ENCODE peak calls at places on chromosomes 7 and 10, in five cellular contexts. U is aorta, Z is PC-3, S is astrocyte, F is A549. L is an unnamed sample.
A peak's percentile ranks its signal among the peaks of the same experiment; 100 is the strongest.

GRCh38 chr10:77530011-77530410 is 107.6 kb downstream of the KCNMA1 start:
- DNase-seq in U (no peak), Z (peak; percentile 50), S (no peak), F (no peak), L (no peak)

GRCh38 chr10:102004376-102004775 is 51.6 kb downstream of the ARMH3 start:
- DNase-seq in U (no peak), Z (no peak), S (peak; percentile 56), F (no peak), L (no peak)

GRCh38 chr7:33627741-33628140 is 277.6 kb upstream of the BMPER start:
- DNase-seq in U (no peak), Z (no peak), S (no peak), F (no peak), L (no peak)

GRCh38 chr10:80486785-80487421 is 32.8 kb downstream of the TSPAN14 start:
- DNase-seq in U (no peak), Z (no peak), S (no peak), F (no peak), L (no peak)

GRCh38 chr10:90642650-90643049 is 215.2 kb downstream of the HTR7 start:
- DNase-seq in U (no peak), Z (no peak), S (peak; percentile 50), F (no peak), L (no peak)

GRCh38 chr7:155523168-155523675 is 23.1 kb downstream of the CNPY1 start:
- DNase-seq in U (no peak), Z (no peak), S (no peak), F (no peak), L (no peak)

GRCh38 chr7:99926351-99926750 is 3.1 kb downstream of the GJC3 start:
- DNase-seq in U (no peak), Z (no peak), S (no peak), F (no peak), L (no peak)

GRCh38 chr7:70634071-70634470 is 497.9 kb upstream of the GALNT17 start:
- DNase-seq in U (no peak), Z (no peak), S (no peak), F (no peak), L (no peak)

GRCh38 chr10:8013011-8013410 is 41.5 kb upstream of the GATA3 start:
- DNase-seq in U (no peak), Z (no peak), S (no peak), F (no peak), L (no peak)

GRCh38 chr10:84226616-84227015 is 1.3 kb upstream of the LRIT2 start:
- DNase-seq in U (no peak), Z (no peak), S (no peak), F (no peak), L (no peak)

GRCh38 chr7:159119851-159120539 is 24.7 kb downstream of the VIPR2 start:
- DNase-seq in U (no peak), Z (no peak), S (no peak), F (no peak), L (peak; percentile 47)

GRCh38 chr10:19918800-19919199 is 102.6 kb downstream of the PLXDC2 start:
- DNase-seq in U (no peak), Z (peak; percentile 14), S (peak; percentile 71), F (no peak), L (no peak)

GRCh38 chr10:48496831-48497792 is 107.8 kb downstream of the ARHGAP22 start:
- DNase-seq in U (no peak), Z (peak; percentile 83), S (peak; percentile 69), F (no peak), L (no peak)

GRCh38 chr10:75845538-75845937 is 414.1 kb downstream of the LRMDA start:
- DNase-seq in U (no peak), Z (no peak), S (no peak), F (no peak), L (no peak)

GRCh38 chr7:111103678-111104274 is 12.8 kb downstream of the LRRN3 start:
- DNase-seq in U (no peak), Z (no peak), S (no peak), F (no peak), L (no peak)

GRCh38 chr7:133703547-133703946 is 423.6 kb upstream of the LRGUK start:
- DNase-seq in U (no peak), Z (no peak), S (peak; percentile 95), F (no peak), L (no peak)

GRCh38 chr7:133582766-133583523 is 330.1 kb downstream of the EXOC4 start:
- DNase-seq in U (no peak), Z (no peak), S (peak; percentile 84), F (no peak), L (no peak)

GRCh38 chr7:116538138-116538537 is 13.3 kb downstream of the CAV1 start:
- DNase-seq in U (no peak), Z (no peak), S (no peak), F (no peak), L (no peak)

GRCh38 chr10:17989908-17990767 is 38.4 kb downstream of the SLC39A12 start:
- DNase-seq in U (no peak), Z (peak; percentile 79), S (peak; percentile 82), F (peak; percentile 43), L (no peak)

GRCh38 chr10:43594944-43595589 is 11.2 kb upstream of the ZNF485 start:
- DNase-seq in U (no peak), Z (peak; percentile 19), S (no peak), F (no peak), L (no peak)

GRCh38 chr10:52623761-52624160 is 148.8 kb downstream of the MBL2 start:
- DNase-seq in U (no peak), Z (no peak), S (peak; percentile 22), F (no peak), L (no peak)

GRCh38 chr10:43252166-43252784 is 14.6 kb downstream of the RASGEF1A start:
- DNase-seq in U (peak; percentile 23), Z (no peak), S (no peak), F (no peak), L (peak; percentile 67)

GRCh38 chr7:92623544-92623943 is 33.4 kb upstream of the FAM133B start:
- DNase-seq in U (no peak), Z (no peak), S (no peak), F (no peak), L (no peak)

GRCh38 chr7:123190109-123190831 is 9.5 kb downstream of the SLC13A1 start:
- DNase-seq in U (no peak), Z (peak; percentile 2), S (no peak), F (no peak), L (no peak)

GRCh38 chr10:80454526-80455460 is 683 bp downstream of the TSPAN14 start:
- DNase-seq in U (peak; percentile 68), Z (no peak), S (no peak), F (no peak), L (peak; percentile 92)

GRCh38 chr7:77368974-77369373 is 47.2 kb downstream of the GSAP start:
- DNase-seq in U (no peak), Z (peak; percentile 41), S (no peak), F (no peak), L (no peak)

GRCh38 chr7:94949532-94949931 is 42.1 kb downstream of the PPP1R9A start:
- DNase-seq in U (no peak), Z (peak; percentile 91), S (no peak), F (no peak), L (no peak)

GRCh38 chr7:55063633-55064032 is 44.8 kb downstream of the EGFR start:
- DNase-seq in U (no peak), Z (peak; percentile 51), S (peak; percentile 73), F (no peak), L (no peak)

GRCh38 chr10:29843143-29843542 is 208.4 kb upstream of the SVIL start:
- DNase-seq in U (no peak), Z (no peak), S (no peak), F (no peak), L (no peak)

GRCh38 chr7:158409816-158410330 is 177.8 kb downstream of the PTPRN2 start:
- DNase-seq in U (no peak), Z (no peak), S (no peak), F (no peak), L (peak; percentile 50)

GRCh38 chr10:127415901-127416630 is 133.0 kb upstream of the NPS start:
- DNase-seq in U (no peak), Z (no peak), S (no peak), F (no peak), L (peak; percentile 53)

GRCh38 chr7:15607541-15608210 is 45.9 kb upstream of the AGMO start:
- DNase-seq in U (no peak), Z (no peak), S (no peak), F (no peak), L (no peak)

GRCh38 chr10:100896876-100897461 is 15.8 kb upstream of the SLF2 start:
- DNase-seq in U (no peak), Z (no peak), S (no peak), F (no peak), L (no peak)

DNA sequence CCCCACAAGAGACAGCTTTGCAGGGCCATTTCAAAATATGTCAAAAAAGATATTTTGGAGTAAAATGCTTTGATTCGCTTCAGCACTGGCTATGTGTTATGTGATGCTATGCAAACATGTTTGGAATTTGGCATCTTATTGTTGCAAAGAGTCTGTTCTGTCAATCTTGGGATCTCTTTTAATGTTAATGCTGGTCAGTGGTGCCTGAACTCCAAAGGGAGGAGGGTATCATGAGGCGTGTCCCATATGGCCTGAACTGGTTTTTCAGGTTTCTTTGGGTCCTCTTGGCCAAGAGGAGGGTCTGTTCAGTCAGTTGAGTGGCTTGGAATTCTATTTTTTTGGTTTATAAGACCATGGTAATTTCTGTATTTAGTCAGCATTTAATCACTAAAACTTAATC is 81.5 kb downstream of the HECW1 start:
- DNase-seq in U (no peak), Z (peak; percentile 56), S (no peak), F (no peak), L (no peak)
- H3K4me3 ChIP-seq in U (no peak overlapping the region), Z (no peak overlapping the region), S (no peak overlapping the region), F (no peak overlapping the region), L (no peak overlapping the region)

DNA sequence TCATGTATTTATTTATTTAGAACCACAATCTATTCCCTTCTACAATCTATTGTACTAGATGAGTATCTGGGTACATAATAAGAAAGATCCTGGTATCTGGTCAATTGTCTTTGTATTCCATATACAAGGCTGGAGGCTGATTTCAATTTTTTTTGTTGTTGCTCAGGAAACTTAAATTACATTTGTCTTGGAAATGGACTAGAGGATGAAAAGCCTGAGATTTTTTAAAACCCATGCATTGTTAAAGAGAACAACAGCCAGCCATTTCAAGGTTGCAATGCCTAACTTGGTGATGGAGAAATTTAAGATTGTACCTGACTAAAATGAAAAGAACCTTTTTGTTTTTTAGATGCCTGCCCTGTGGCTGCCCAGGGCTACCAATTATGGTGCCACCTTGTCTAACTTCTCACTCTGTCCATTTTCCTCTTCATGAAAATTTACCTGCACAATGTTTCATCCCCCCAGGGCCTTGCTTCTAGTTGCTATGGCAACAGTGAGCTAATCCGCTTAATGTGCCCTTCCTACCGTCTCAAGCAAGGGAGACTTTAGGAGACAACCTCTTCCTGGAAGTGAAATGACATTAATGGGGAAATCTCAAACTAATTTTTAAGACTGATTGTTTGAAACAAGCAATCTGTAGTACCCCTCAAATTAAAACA is 203.7 kb upstream of the PHYHIPL start:
- DNase-seq in U (no peak), Z (no peak), S (no peak), F (no peak), L (no peak)
- H3K27ac ChIP-seq in U (no peak overlapping the region), Z (no peak overlapping the region), S (no peak overlapping the region), F (no peak overlapping the region), L (no peak overlapping the region)

GRCh38 chr10:11113156-11113555 is 95.5 kb downstream of the CELF2 start:
- DNase-seq in U (no peak), Z (no peak), S (no peak), F (no peak), L (no peak)
- H3K4me3 ChIP-seq in U (no peak overlapping the region), Z (no peak overlapping the region), S (no peak overlapping the region), F (no peak overlapping the region), L (no peak overlapping the region)

DNA sequence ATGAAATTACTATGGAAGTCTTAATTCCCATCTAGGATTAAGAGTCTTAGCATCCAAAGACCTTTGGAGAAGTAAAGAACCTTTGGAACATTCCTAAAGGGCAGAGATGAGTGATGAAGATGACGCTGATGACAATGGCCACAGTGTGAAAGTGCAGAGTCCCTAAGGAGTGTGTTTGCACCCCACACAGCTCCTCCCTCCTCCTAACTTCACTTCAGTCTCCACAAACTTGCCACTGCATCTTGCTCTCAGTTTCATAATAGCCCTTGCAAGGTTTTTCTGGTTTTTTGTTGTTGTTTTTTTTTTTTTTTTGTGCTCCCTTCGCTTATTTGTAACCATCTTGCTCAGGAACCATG is 117.5 kb upstream of the ANLN start:
- DNase-seq in U (no peak), Z (no peak), S (no peak), F (no peak), L (no peak)
- H3K27ac ChIP-seq in U (no peak overlapping the region), Z (no peak overlapping the region), S (no peak overlapping the region), F (peak overlapping the region; percentile 40), L (no peak overlapping the region)